ENCODE peak calls at places on chromosomes 7 and 10, in ten cellular contexts. P is stomach, M is cardiac muscle cell, W is A549, R is Peyer's patch, B is heart right ventricle, C is IMR-90, E is fibroblast of lung, Z is GM12865, J is upper lobe of right lung. A is an unnamed sample.

GRCh38 chr10:86946215-86947170 is 10.9 kb downstream of the MMRN2 start:
- DNase-seq in P (peak; percentile 62), M (no peak), W (no peak), R (peak; percentile 51), B (peak; percentile 69), C (no peak), E (no peak), Z (no peak), J (peak; percentile 67), A (no peak)

GRCh38 chr7:45658716-45659495 is 84.7 kb downstream of the ADCY1 start:
- DNase-seq in P (peak; percentile 14), M (peak; percentile 53), W (no peak), R (no peak), B (no peak), C (no peak), E (no peak), Z (no peak), J (no peak), A (peak; percentile 3)

GRCh38 chr7:14252458-14252857 is 263.0 kb upstream of the ETV1 start:
- DNase-seq in P (no peak), M (no peak), W (no peak), R (no peak), B (no peak), C (no peak), E (no peak), Z (no peak), J (no peak), A (no peak)

GRCh38 chr10:50576245-50576815 is 47.4 kb downstream of the SGMS1 start:
- DNase-seq in P (no peak), M (no peak), W (no peak), R (no peak), B (no peak), C (peak; percentile 49), E (peak; percentile 40), Z (no peak), J (no peak), A (no peak)

GRCh38 chr7:106047818-106048490 is 64.2 kb downstream of the SYPL1 start:
- DNase-seq in P (no peak), M (no peak), W (no peak), R (no peak), B (no peak), C (no peak), E (no peak), Z (no peak), J (no peak), A (no peak)

GRCh38 chr7:139937685-139938084 is 108.6 kb downstream of the TBXAS1 start:
- DNase-seq in P (no peak), M (no peak), W (no peak), R (peak; percentile 50), B (peak; percentile 14), C (no peak), E (no peak), Z (no peak), J (no peak), A (no peak)

GRCh38 chr7:30683839-30684238 is 1.6 kb upstream of the CRHR2 start:
- DNase-seq in P (no peak), M (no peak), W (no peak), R (no peak), B (no peak), C (no peak), E (no peak), Z (no peak), J (no peak), A (no peak)

GRCh38 chr7:141416691-141417268 is 134.4 kb upstream of the AGK start:
- DNase-seq in P (no peak), M (no peak), W (no peak), R (no peak), B (no peak), C (no peak), E (no peak), Z (no peak), J (no peak), A (no peak)

GRCh38 chr7:76086070-76086469 is 38.2 kb downstream of the MDH2 start:
- DNase-seq in P (no peak), M (no peak), W (no peak), R (no peak), B (no peak), C (peak; percentile 59), E (no peak), Z (no peak), J (no peak), A (no peak)

GRCh38 chr10:49738616-49739360 is 23.3 kb downstream of the OGDHL start:
- DNase-seq in P (peak; percentile 13), M (no peak), W (no peak), R (no peak), B (no peak), C (no peak), E (no peak), Z (no peak), J (peak; percentile 52), A (no peak)

GRCh38 chr10:124619195-124619594 is 125.0 kb downstream of the FAM53B start:
- DNase-seq in P (peak; percentile 76), M (no peak), W (no peak), R (peak; percentile 67), B (no peak), C (peak; percentile 20), E (peak; percentile 26), Z (peak; percentile 53), J (no peak), A (peak; percentile 80)

GRCh38 chr10:34723746-34724145 is 91.3 kb downstream of the PARD3 start:
- DNase-seq in P (peak; percentile 58), M (peak; percentile 67), W (peak; percentile 54), R (peak; percentile 69), B (no peak), C (peak; percentile 78), E (peak; percentile 85), Z (peak; percentile 30), J (no peak), A (peak; percentile 33)

GRCh38 chr10:119370046-119370770 is 162.8 kb downstream of the GRK5 start:
- DNase-seq in P (no peak), M (no peak), W (no peak), R (no peak), B (no peak), C (peak; percentile 90), E (peak; percentile 93), Z (no peak), J (peak; percentile 52), A (no peak)

GRCh38 chr7:38367301-38367700 is 93.9 kb upstream of the TARP start:
- DNase-seq in P (no peak), M (no peak), W (no peak), R (no peak), B (no peak), C (no peak), E (no peak), Z (peak; percentile 72), J (no peak), A (no peak)

GRCh38 chr7:132410385-132410784 is 165.9 kb downstream of the PLXNA4 start:
- DNase-seq in P (no peak), M (no peak), W (no peak), R (no peak), B (peak; percentile 40), C (no peak), E (peak; percentile 41), Z (no peak), J (no peak), A (no peak)

DNA sequence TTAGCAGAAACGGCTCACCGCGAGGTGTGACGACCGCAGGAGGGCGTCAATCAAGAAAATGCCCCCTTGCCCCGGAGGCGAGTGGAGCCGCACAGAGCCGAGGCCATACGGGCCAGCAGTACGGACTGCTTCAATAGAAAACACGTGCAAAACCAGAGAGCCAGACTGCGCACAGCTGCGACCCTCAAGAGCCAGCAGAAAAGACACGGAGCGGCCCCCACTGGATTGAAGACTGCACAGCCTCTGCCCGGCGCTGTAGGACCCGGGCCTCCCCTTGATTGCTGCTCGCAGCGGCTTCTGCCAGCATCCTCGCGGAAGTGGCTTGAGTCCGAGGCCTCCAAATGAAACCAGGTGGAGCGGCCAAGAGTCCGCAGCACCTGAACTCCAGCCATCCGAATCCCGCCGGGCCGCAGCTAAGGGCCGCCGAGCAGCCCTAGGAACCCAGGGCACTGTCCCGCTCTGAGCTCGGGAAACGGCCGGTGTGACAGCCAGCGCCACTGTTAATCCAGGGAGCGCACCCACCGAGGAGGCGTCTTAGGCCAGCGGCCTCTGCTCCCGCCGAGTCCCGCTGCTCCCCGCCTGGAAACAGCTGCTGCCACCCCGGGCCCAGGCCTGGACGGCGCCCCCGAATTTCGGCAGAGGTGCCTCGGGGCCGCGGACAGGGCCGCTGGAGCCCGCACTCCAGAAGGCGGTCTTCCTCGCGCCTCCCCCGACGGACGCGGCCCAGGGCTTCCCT is 660 bp upstream of the HHEX start:
- DNase-seq in P (peak; percentile 43), M (peak; percentile 39), W (peak; percentile 61), R (peak; percentile 68), B (peak; percentile 33), C (peak; percentile 31), E (peak; percentile 53), Z (peak; percentile 33), J (no peak), A (peak; percentile 24)
- TF ChIP-seq CTCF in P (no peak), M (peak; percentile 18), W (peak; percentile 22), R (no peak), B (peak; percentile 12), C (no peak), E (peak; percentile 6), Z (no peak), J (no peak), A (no peak)

DNA sequence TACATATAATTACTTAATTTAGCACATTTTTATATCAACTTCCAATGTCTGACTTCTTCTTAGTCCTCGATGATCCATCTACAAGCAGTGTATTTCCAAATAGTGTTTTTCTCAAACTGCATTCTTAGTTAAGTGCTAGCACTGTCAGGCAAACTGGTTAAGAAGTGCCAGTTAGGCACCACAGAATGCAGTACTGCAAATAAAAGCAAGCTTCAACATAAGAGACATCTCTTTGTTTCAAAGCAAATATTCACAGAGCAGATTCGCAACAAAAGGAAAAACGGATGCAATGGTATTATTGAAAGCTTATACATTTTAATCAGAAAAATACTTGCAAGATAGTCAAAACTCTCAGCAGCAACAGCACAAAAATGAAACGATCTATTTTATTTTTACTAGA is 82.2 kb downstream of the FGFR2 start:
- DNase-seq in P (no peak), M (no peak), W (no peak), R (no peak), B (no peak), C (no peak), E (no peak), Z (no peak), J (no peak), A (no peak)
- H3K4me3 ChIP-seq in P (no peak overlapping the region), M (no peak overlapping the region), W (no peak overlapping the region), R (no peak overlapping the region), B (no peak overlapping the region), C (no peak overlapping the region), E (no peak overlapping the region), Z (no peak overlapping the region), J (no peak overlapping the region), A (no peak overlapping the region)

GRCh38 chr7:105013283-105013817 is 655 bp upstream of the KMT2E start:
- DNase-seq in P (peak; percentile 94), M (peak; percentile 94), W (peak; percentile 93), R (peak; percentile 97), B (peak; percentile 94), C (peak; percentile 93), E (peak; percentile 95), Z (peak; percentile 96), J (peak; percentile 98), A (peak; percentile 90)
- TF ChIP-seq CTCF in P (no peak), M (peak; percentile 64), W (peak; percentile 15), R (peak; percentile 76), B (peak; percentile 61), C (peak; percentile 57), E (peak; percentile 60), Z (peak; percentile 57), J (peak; percentile 46), A (no peak)

DNA sequence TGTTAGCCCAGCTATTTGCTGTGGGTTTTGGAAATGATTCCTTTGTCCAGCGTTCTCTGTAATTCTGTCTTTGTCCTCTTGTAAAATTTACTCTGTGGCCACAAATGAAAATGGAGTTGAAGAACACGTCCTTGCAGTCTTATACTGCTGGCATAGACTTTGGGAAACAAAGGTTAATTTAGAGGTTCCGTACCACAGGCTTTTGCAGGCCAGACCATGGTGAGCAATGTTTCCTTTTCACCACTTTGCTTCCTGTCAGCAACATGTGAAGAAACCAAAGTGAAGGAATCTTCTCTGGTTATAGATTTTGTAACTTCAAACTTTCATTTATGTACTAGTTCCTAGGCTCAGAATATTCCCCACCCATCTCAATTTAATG is 488.5 kb downstream of the MDFIC start:
- DNase-seq in P (no peak), M (no peak), W (no peak), R (no peak), B (no peak), C (no peak), E (no peak), Z (no peak), J (no peak), A (no peak)
- H3K4me3 ChIP-seq in P (no peak overlapping the region), M (no peak overlapping the region), W (no peak overlapping the region), R (no peak overlapping the region), B (no peak overlapping the region), C (no peak overlapping the region), E (no peak overlapping the region), Z (no peak overlapping the region), J (no peak overlapping the region), A (no peak overlapping the region)